ENCODE peak calls at places on chromosomes 13 and 19, in six cellular contexts. R, C, G, U, F and J are unnamed samples.

GRCh38 chr19:27765912-27766725 is 1446.8 kb downstream of the UQCRFS1 start:
- DNase-seq in F (no peak), G (no peak), U (peak; percentile 9), C (no peak), R (no peak), J (no peak)

GRCh38 chr19:22144394-22144793 is 52.4 kb downstream of the ZNF676 start:
- DNase-seq in C (no peak), R (peak; percentile 0), G (no peak), F (no peak), U (no peak), J (no peak)

GRCh38 chr19:51111606-51112005 is 3.4 kb upstream of the CTU1 start:
- DNase-seq in U (no peak), R (no peak), C (no peak), G (no peak), F (no peak), J (no peak)

GRCh38 chr13:89541091-89542030 is 1806.1 kb upstream of the MIR17HG start:
- DNase-seq in C (no peak), R (no peak), U (no peak), G (no peak), F (no peak), J (no peak)

GRCh38 chr13:100536643-100537180 is 51.9 kb downstream of the GGACT start:
- DNase-seq in F (no peak), C (no peak), R (no peak), U (peak; percentile 15), G (no peak), J (no peak)

GRCh38 chr13:53189162-53189561 is 160.5 kb downstream of the OLFM4 start:
- DNase-seq in G (no peak), C (no peak), U (no peak), F (no peak), R (peak; percentile 28), J (no peak)

GRCh38 chr19:39731685-39732084 is 6.1 kb downstream of the CLC start:
- DNase-seq in C (no peak), U (no peak), F (no peak), G (no peak), R (no peak), J (no peak)

GRCh38 chr13:67353891-67354459 is 123.8 kb upstream of the PCDH9 start:
- DNase-seq in F (no peak), U (no peak), C (no peak), R (no peak), G (no peak), J (no peak)

GRCh38 chr19:47110521-47111080 is 3.0 kb downstream of the ZC3H4 start:
- DNase-seq in U (peak; percentile 50), F (no peak), C (peak; percentile 64), G (no peak), R (peak; percentile 28), J (no peak)

GRCh38 chr13:37173214-37173613 is 67.8 kb upstream of the CSNK1A1L start:
- DNase-seq in U (no peak), F (no peak), C (no peak), G (no peak), R (peak; percentile 61), J (no peak)

GRCh38 chr19:35341006-35341405 is 6.7 kb upstream of the FFAR1 start:
- DNase-seq in U (no peak), C (no peak), R (no peak), G (no peak), F (no peak), J (no peak)

GRCh38 chr13:49669735-49670309 is 21.5 kb downstream of the EBPL start:
- DNase-seq in F (peak; percentile 30), C (peak; percentile 41), R (peak; percentile 67), G (peak; percentile 33), U (peak; percentile 40), J (no peak)

GRCh38 chr19:21398851-21399250 is 1.9 kb downstream of the ZNF493 start:
- DNase-seq in F (no peak), G (no peak), C (no peak), U (no peak), R (no peak), J (no peak)

GRCh38 chr19:5032101-5032967 is 63.4 kb downstream of the KDM4B start:
- DNase-seq in G (no peak), R (no peak), F (peak; percentile 38), U (no peak), C (no peak), J (no peak)

GRCh38 chr13:51770681-51771417 is 33.1 kb downstream of the DHRS12 start:
- DNase-seq in C (no peak), F (no peak), R (no peak), U (no peak), G (no peak), J (no peak)

GRCh38 chr13:21735621-21736401 is 64.9 kb downstream of the FGF9 start:
- DNase-seq in C (no peak), R (no peak), G (no peak), U (no peak), F (peak; percentile 22), J (no peak)

GRCh38 chr19:51777570-51778460 is 16.8 kb downstream of the FPR2 start:
- DNase-seq in U (peak; percentile 47), F (peak; percentile 78), G (peak; percentile 44), R (peak; percentile 82), C (peak; percentile 54), J (peak; percentile 84)

GRCh38 chr13:34555988-34556387 is 386.1 kb upstream of the NBEA start:
- DNase-seq in G (no peak), R (no peak), F (no peak), C (no peak), U (no peak), J (no peak)

GRCh38 chr13:43990021-43990420 is 110.3 kb downstream of the LACC1 start:
- DNase-seq in F (no peak), G (no peak), R (no peak), U (no peak), C (no peak), J (no peak)

GRCh38 chr13:20191902-20192469 is 752 bp downstream of the GJB2 start:
- DNase-seq in R (no peak), U (peak; percentile 75), C (peak; percentile 38), F (no peak), G (no peak), J (no peak)

GRCh38 chr13:111271186-111271698 is 49.2 kb upstream of the TEX29 start:
- DNase-seq in F (no peak), U (no peak), G (no peak), R (no peak), C (no peak), J (no peak)

GRCh38 chr13:68692049-68692448 is 1415.6 kb upstream of the ATXN8OS start:
- DNase-seq in R (no peak), F (no peak), G (no peak), C (no peak), U (no peak), J (no peak)

GRCh38 chr13:82330499-82330898 is 1551.8 kb downstream of the SLITRK1 start:
- DNase-seq in C (no peak), G (no peak), R (peak; percentile 29), U (no peak), F (no peak), J (no peak)

GRCh38 chr19:42816901-42817300 is 51.4 kb upstream of the PSG8 start:
- DNase-seq in F (no peak), G (no peak), R (peak; percentile 23), C (no peak), U (no peak), J (no peak)

GRCh38 chr19:54470276-54470887 is 2.7 kb downstream of the CDC42EP5 start:
- DNase-seq in U (no peak), C (no peak), G (no peak), R (no peak), F (no peak), J (no peak)

GRCh38 chr19:34282611-34283519 is 28.5 kb downstream of the GARRE1 start:
- DNase-seq in C (no peak), U (no peak), F (no peak), G (no peak), R (no peak), J (no peak)

DNA sequence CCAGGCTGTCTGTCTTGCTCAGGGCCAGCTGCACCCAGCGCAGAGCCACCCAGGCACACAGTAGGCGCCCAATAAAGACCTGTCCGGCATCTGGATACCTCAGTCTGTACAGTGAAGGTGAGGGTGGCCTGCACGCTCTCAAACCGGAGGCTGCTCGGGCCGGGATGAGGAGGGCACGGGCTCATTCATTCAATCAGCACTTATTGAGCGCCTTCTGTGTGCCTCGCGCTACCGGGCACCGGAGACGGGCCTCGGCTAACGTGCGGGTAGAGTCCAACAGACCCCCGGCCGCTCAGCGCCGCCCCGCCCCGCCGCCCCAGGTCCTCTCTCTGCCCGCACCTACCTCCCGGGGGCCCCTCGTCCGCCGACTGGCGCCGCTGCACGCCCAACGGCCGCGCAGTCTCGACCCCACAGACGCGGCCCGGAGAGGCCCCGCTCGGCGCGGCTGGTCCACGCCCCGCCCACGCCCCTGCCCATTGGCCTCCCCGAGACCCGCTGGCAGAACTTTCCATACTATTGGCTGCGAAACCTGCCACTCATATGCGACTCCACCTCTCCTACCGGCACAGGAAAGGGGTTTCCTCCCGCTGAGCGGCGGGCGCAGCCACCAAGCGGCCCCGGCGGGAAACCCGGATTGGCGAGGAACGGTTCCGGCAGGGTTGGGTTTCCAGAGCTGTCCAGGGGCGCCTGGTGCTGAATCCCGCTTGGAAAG is at the start of gene SLC39A3:
- DNase-seq in F (peak; percentile 100), R (peak; percentile 98), U (peak; percentile 100), C (peak; percentile 99), G (peak; percentile 98), J (peak; percentile 99)
- TF ChIP-seq CTCF in F (peak; percentile 19), R (no peak), U (no peak), C (no peak), G (no peak), J (no peak)

DNA sequence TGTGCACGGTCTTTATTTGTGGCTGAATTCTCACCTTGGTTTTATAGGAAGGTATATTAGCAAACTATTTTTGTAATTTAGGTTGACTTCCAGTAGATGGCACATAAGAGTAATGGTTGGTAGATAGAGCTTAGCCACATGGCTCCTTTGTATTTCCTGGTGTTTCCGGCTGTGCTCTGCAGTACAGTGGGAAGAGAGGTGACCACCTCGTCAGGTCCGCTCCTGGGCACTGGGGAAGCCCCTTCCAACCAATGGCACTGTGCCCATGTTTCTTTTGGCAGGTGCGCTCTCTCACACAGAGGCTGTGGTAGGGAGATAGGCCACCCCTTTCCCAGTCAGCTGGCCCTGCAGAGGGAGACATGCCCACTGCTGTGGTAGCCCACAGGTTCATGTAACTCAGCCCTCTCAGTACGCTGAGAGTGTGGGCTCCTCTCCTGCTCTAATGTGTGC is 74.3 kb upstream of the ATP12A start:
- DNase-seq in C (no peak), G (no peak), R (peak; percentile 45), F (no peak), U (no peak), J (no peak)
- TF ChIP-seq CTCF in C (peak; percentile 45), G (no peak), R (peak; percentile 40), F (no peak), U (no peak), J (no peak)

DNA sequence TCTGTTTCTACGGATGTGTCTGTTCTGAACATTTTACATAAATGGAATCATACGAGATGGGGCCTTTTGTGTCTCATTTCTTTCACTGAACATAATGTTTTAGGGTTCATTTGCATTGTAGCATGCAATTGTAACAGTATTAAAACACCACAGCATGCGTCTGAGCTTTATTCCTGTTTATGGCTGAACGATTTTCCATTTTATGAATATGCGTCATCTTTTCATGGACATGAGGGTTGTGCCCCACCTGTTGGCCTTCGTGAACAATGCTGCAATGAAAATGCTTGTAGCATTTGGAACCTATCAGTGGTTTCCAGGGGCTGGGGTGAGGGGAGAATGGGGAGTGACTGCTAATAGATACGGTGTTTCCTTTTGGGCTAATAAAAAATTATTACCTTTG is 5.1 kb downstream of the OR10H1 start:
- DNase-seq in U (peak; percentile 35), C (no peak), G (no peak), R (peak; percentile 14), F (peak; percentile 7), J (no peak)
- TF ChIP-seq CTCF in U (peak; percentile 30), C (no peak), G (no peak), R (peak; percentile 21), F (peak; percentile 64), J (no peak)

GRCh38 chr19:2523630-2524311 is 47.8 kb downstream of the GADD45B start:
- DNase-seq in G (no peak), R (peak; percentile 54), C (no peak), F (no peak), U (no peak), J (no peak)
- TF ChIP-seq CTCF in G (no peak), R (peak; percentile 25), C (no peak), F (no peak), U (no peak), J (no peak)